ENCODE peak calls at places on chromosome 13, in four cellular contexts. One of them, this sample, is unnamed.

GRCh38 chr13:114224201-114224600 is 10.5 kb upstream of the CDC16 start:
- DNase-seq in IMR-90: no peak
- DNase-seq in HepG2: no peak
- DNase-seq in K562: no peak
- DNase-seq in this sample: no peak

GRCh38 chr13:39672378-39673132 is 17.1 kb downstream of the COG6 start:
- DNase-seq in IMR-90: no peak
- DNase-seq in HepG2: no peak
- DNase-seq in K562: no peak
- DNase-seq in this sample: no peak

GRCh38 chr13:22000191-22000590 is 329.3 kb downstream of the FGF9 start:
- DNase-seq in IMR-90: no peak
- DNase-seq in HepG2: no peak
- DNase-seq in K562: no peak
- DNase-seq in this sample: no peak

GRCh38 chr13:50676602-50677001 is 166.9 kb downstream of the DLEU7 start:
- DNase-seq in IMR-90: peak; percentile 44
- DNase-seq in HepG2: no peak
- DNase-seq in K562: no peak
- DNase-seq in this sample: no peak

GRCh38 chr13:51833980-51834379 is 11.0 kb downstream of the TMEM272 start:
- DNase-seq in IMR-90: no peak
- DNase-seq in HepG2: no peak
- DNase-seq in K562: no peak
- DNase-seq in this sample: no peak

GRCh38 chr13:113086031-113086750 is 19.4 kb upstream of the F7 start:
- DNase-seq in IMR-90: peak; percentile 12
- DNase-seq in HepG2: no peak
- DNase-seq in K562: peak; percentile 43
- DNase-seq in this sample: peak; percentile 17

GRCh38 chr13:112368883-112369282 is 7.3 kb upstream of the SPACA7 start:
- DNase-seq in IMR-90: no peak
- DNase-seq in HepG2: no peak
- DNase-seq in K562: no peak
- DNase-seq in this sample: no peak

GRCh38 chr13:27160657-27161174 is 10.9 kb downstream of the USP12 start:
- DNase-seq in IMR-90: no peak
- DNase-seq in HepG2: no peak
- DNase-seq in K562: no peak
- DNase-seq in this sample: no peak

GRCh38 chr13:76812971-76813691 is 73.1 kb downstream of the KCTD12 start:
- DNase-seq in IMR-90: no peak
- DNase-seq in HepG2: no peak
- DNase-seq in K562: no peak
- DNase-seq in this sample: no peak

GRCh38 chr13:113754691-113755090 is 4.3 kb upstream of the TMEM255B start:
- DNase-seq in IMR-90: no peak
- DNase-seq in HepG2: no peak
- DNase-seq in K562: no peak
- DNase-seq in this sample: no peak

GRCh38 chr13:75829874-75830273 is 193.7 kb downstream of the LMO7 start:
- DNase-seq in IMR-90: peak; percentile 35
- DNase-seq in HepG2: no peak
- DNase-seq in K562: no peak
- DNase-seq in this sample: no peak

GRCh38 chr13:39531646-39532045 is 71.3 kb downstream of the LHFPL6 start:
- DNase-seq in IMR-90: peak; percentile 32
- DNase-seq in HepG2: no peak
- DNase-seq in K562: no peak
- DNase-seq in this sample: no peak

GRCh38 chr13:53198017-53198416 is 169.4 kb downstream of the OLFM4 start:
- DNase-seq in IMR-90: no peak
- DNase-seq in HepG2: no peak
- DNase-seq in K562: no peak
- DNase-seq in this sample: no peak

GRCh38 chr13:51849145-51850101 is 4.4 kb upstream of the TMEM272 start:
- DNase-seq in IMR-90: peak; percentile 30
- DNase-seq in HepG2: peak; percentile 22
- DNase-seq in K562: peak; percentile 59
- DNase-seq in this sample: peak; percentile 31

GRCh38 chr13:40109324-40109958 is 454.0 kb downstream of the COG6 start:
- DNase-seq in IMR-90: peak; percentile 73
- DNase-seq in HepG2: no peak
- DNase-seq in K562: no peak
- DNase-seq in this sample: peak; percentile 63

GRCh38 chr13:29753593-29754485 is 96.6 kb downstream of the UBL3 start:
- DNase-seq in IMR-90: peak; percentile 16
- DNase-seq in HepG2: no peak
- DNase-seq in K562: no peak
- DNase-seq in this sample: no peak

GRCh38 chr13:42547615-42548014 is 26.3 kb upstream of the TNFSF11 start:
- DNase-seq in IMR-90: no peak
- DNase-seq in HepG2: no peak
- DNase-seq in K562: no peak
- DNase-seq in this sample: no peak

GRCh38 chr13:67230774-67231480 is 791 bp upstream of the PCDH9 start:
- DNase-seq in IMR-90: peak; percentile 64
- DNase-seq in HepG2: peak; percentile 9
- DNase-seq in K562: peak; percentile 27
- DNase-seq in this sample: peak; percentile 71

GRCh38 chr13:50400035-50400726 is 384.9 kb downstream of the KCNRG start:
- DNase-seq in IMR-90: peak; percentile 15
- DNase-seq in HepG2: no peak
- DNase-seq in K562: no peak
- DNase-seq in this sample: no peak

GRCh38 chr13:91058066-91058465 is 289.4 kb upstream of the MIR17HG start:
- DNase-seq in IMR-90: no peak
- DNase-seq in HepG2: no peak
- DNase-seq in K562: no peak
- DNase-seq in this sample: no peak

GRCh38 chr13:84430441-84430840 is 548.2 kb upstream of the SLITRK1 start:
- DNase-seq in IMR-90: peak; percentile 1
- DNase-seq in HepG2: no peak
- DNase-seq in K562: no peak
- DNase-seq in this sample: no peak

GRCh38 chr13:27203854-27204253 is 32.2 kb upstream of the USP12 start:
- DNase-seq in IMR-90: peak; percentile 31
- DNase-seq in HepG2: peak; percentile 14
- DNase-seq in K562: no peak
- DNase-seq in this sample: peak; percentile 44

GRCh38 chr13:24251525-24251924 is 57.9 kb upstream of the C1QTNF9 start:
- DNase-seq in IMR-90: no peak
- DNase-seq in HepG2: no peak
- DNase-seq in K562: no peak
- DNase-seq in this sample: no peak

GRCh38 chr13:101649490-101650126 is 197.1 kb downstream of the ITGBL1 start:
- DNase-seq in IMR-90: peak; percentile 74
- DNase-seq in HepG2: no peak
- DNase-seq in K562: no peak
- DNase-seq in this sample: peak; percentile 83

GRCh38 chr13:28483313-28483931 is 11.5 kb downstream of the FLT1 start:
- DNase-seq in IMR-90: no peak
- DNase-seq in HepG2: no peak
- DNase-seq in K562: no peak
- DNase-seq in this sample: no peak

GRCh38 chr13:42996584-42996983 is 4.5 kb upstream of the EPSTI1 start:
- DNase-seq in IMR-90: peak; percentile 98
- DNase-seq in HepG2: peak; percentile 9
- DNase-seq in K562: no peak
- DNase-seq in this sample: peak; percentile 50

GRCh38 chr13:80224468-80224867 is 116.5 kb downstream of the SPRY2 start:
- DNase-seq in IMR-90: peak; percentile 26
- DNase-seq in HepG2: no peak
- DNase-seq in K562: no peak
- DNase-seq in this sample: no peak

GRCh38 chr13:49627831-49628652 is at the start of gene ARL11:
- DNase-seq in IMR-90: no peak
- DNase-seq in HepG2: no peak
- DNase-seq in K562: peak; percentile 60
- DNase-seq in this sample: no peak

DNA sequence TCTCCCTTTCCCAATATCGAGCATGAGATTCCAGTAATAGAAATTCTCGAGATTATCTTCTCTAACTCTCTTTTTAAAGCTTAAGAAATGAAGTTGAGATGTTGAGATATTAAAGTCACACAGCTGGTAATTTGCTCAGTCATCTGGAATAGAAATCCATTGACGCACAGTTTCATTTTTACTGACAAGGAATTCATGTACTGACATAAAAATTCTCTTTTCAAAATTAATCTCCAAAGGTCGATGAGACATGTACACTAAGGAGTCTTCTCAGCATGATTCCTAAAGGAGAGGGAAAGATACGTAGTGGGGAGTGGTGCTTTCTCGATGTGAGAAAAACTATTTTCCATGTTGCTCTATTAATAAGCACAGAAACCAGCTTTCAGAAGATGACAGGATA is 1639.5 kb upstream of the MIR17HG start:
- DNase-seq in IMR-90: no peak
- DNase-seq in HepG2: no peak
- DNase-seq in K562: no peak
- DNase-seq in this sample: no peak
- TF ChIP-seq MAZ in IMR-90: no peak
- TF ChIP-seq MAZ in HepG2: no peak
- TF ChIP-seq MAZ in K562: no peak
- TF ChIP-seq MAZ in this sample: no peak

GRCh38 chr13:98429977-98430785 is 146.7 kb downstream of the STK24 start:
- DNase-seq in IMR-90: no peak
- DNase-seq in HepG2: no peak
- DNase-seq in K562: no peak
- DNase-seq in this sample: no peak
- TF ChIP-seq MAZ in IMR-90: no peak
- TF ChIP-seq MAZ in HepG2: no peak
- TF ChIP-seq MAZ in K562: no peak
- TF ChIP-seq MAZ in this sample: no peak

GRCh38 chr13:110109910-110110309 is 197.0 kb downstream of the COL4A1 start:
- DNase-seq in IMR-90: peak; percentile 95
- DNase-seq in HepG2: no peak
- DNase-seq in K562: no peak
- DNase-seq in this sample: no peak

GRCh38 chr13:110109140-110109783 is 197.7 kb downstream of the COL4A1 start:
- DNase-seq in IMR-90: no peak
- DNase-seq in HepG2: no peak
- DNase-seq in K562: no peak
- DNase-seq in this sample: no peak

GRCh38 chr13:110106726-110107125 is 200.2 kb downstream of the COL4A1 start:
- DNase-seq in IMR-90: no peak
- DNase-seq in HepG2: no peak
- DNase-seq in K562: no peak
- DNase-seq in this sample: no peak

GRCh38 chr13:110108348-110109139 is 198.4 kb downstream of the COL4A1 start:
- DNase-seq in IMR-90: peak; percentile 88
- DNase-seq in HepG2: peak; percentile 51
- DNase-seq in K562: no peak
- DNase-seq in this sample: peak; percentile 84

DNA sequence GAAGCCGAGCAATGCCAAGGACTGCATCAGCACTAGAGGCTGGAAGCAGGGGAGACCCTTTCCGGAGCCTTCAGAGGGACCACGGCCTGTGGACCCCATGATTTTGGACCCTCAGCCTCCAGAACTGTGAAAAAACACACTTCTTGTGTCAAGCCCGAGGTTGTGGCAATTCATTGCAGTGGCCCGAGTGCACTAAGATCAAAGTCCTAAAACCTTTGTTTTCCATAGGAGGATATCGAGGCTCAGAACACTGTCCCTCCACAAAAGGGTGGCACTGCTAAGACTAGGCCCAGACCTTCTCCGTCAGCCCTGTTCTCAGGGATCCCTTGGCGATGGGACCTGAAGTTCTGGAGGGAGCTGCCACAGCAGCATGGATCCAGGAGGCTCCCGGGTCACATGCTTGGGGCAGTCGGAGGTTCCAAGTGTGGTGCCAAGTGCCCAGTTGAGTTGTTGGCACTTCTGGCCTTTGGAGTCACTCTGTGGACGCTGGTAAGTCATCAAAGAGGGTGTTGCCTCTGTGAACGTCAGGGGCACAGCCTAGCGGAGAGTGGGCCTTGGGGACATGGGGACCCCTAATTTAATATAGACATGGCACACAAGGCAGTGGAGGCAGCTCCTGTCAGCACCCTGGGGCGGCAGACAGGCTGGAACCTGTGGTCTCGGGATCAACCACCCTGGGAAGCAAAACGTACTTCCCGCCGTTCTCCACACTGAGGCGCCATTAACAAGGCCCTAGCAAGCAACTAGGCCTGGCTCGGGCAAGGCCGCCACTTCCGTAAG is 199.2 kb downstream of the COL4A1 start:
- DNase-seq in IMR-90: no peak
- DNase-seq in HepG2: no peak
- DNase-seq in K562: no peak
- DNase-seq in this sample: peak; percentile 33
- TF ChIP-seq MAZ in IMR-90: no peak
- TF ChIP-seq MAZ in HepG2: no peak
- TF ChIP-seq MAZ in K562: no peak
- TF ChIP-seq MAZ in this sample: no peak

GRCh38 chr13:35978607-35979316 is 152.4 kb downstream of the DCLK1 start:
- DNase-seq in IMR-90: peak; percentile 69
- DNase-seq in HepG2: peak; percentile 42
- DNase-seq in K562: peak; percentile 25
- DNase-seq in this sample: peak; percentile 40

GRCh38 chr13:35976126-35976525 is 155.1 kb downstream of the DCLK1 start:
- DNase-seq in IMR-90: no peak
- DNase-seq in HepG2: no peak
- DNase-seq in K562: no peak
- DNase-seq in this sample: no peak

GRCh38 chr13:35983206-35983605 is 148.0 kb downstream of the DCLK1 start:
- DNase-seq in IMR-90: no peak
- DNase-seq in HepG2: no peak
- DNase-seq in K562: no peak
- DNase-seq in this sample: no peak

GRCh38 chr13:35984287-35984686 is 146.9 kb downstream of the DCLK1 start:
- DNase-seq in IMR-90: no peak
- DNase-seq in HepG2: no peak
- DNase-seq in K562: no peak
- DNase-seq in this sample: no peak

GRCh38 chr13:35979378-35979911 is 151.7 kb downstream of the DCLK1 start:
- DNase-seq in IMR-90: peak; percentile 83
- DNase-seq in HepG2: no peak
- DNase-seq in K562: no peak
- DNase-seq in this sample: no peak
- TF ChIP-seq MAZ in IMR-90: no peak
- TF ChIP-seq MAZ in HepG2: no peak
- TF ChIP-seq MAZ in K562: no peak
- TF ChIP-seq MAZ in this sample: no peak

DNA sequence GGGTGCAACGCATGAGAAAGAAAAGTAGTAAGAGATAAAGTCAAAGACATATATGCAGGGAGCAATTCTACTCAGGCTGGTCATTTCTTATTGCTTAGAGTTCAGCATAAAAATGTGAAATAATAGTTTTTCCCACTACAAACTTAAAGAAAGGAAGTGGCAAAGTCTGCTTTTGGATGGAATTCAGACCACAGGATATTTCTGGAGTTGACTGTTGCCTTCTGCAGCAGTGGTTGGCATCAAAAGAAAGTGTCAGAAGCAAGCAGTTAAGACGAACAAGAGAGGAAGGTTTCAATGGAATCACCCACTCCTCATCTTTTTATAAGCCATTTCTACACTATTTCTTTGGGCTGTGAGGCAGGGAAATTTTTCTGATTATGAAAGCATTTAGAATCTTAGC is 36.2 kb upstream of the TRPC4 start:
- DNase-seq in IMR-90: no peak
- DNase-seq in HepG2: no peak
- DNase-seq in K562: no peak
- DNase-seq in this sample: no peak
- TF ChIP-seq MAZ in IMR-90: no peak
- TF ChIP-seq MAZ in HepG2: no peak
- TF ChIP-seq MAZ in K562: no peak
- TF ChIP-seq MAZ in this sample: no peak

GRCh38 chr13:44364601-44365000 is 9.0 kb upstream of the SERP2 start:
- DNase-seq in IMR-90: peak; percentile 55
- DNase-seq in HepG2: peak; percentile 82
- DNase-seq in K562: no peak
- DNase-seq in this sample: peak; percentile 57
- TF ChIP-seq MAZ in IMR-90: no peak
- TF ChIP-seq MAZ in HepG2: no peak
- TF ChIP-seq MAZ in K562: no peak
- TF ChIP-seq MAZ in this sample: no peak

This sample was measured in A549.